ENCODE peak calls at places on chromosomes 11 and 22, in nine cellular contexts. One of them, this sample, is unnamed.

GRCh38 chr11:65427691-65428577 is 5.3 kb downstream of the NEAT1 start:
- DNase-seq in colonic mucosa: peak; percentile 62
- DNase-seq in lower lobe of right lung: no peak
- DNase-seq in kidney: peak; percentile 60
- DNase-seq in cardiac fibroblast: peak; percentile 86
- DNase-seq in pancreas: no peak
- DNase-seq in brain microvascular endothelial cell: peak; percentile 68
- DNase-seq in HCT116: peak; percentile 39
- DNase-seq in WERI-Rb-1: no peak
- DNase-seq in this sample: no peak

GRCh38 chr11:70556884-70557741 is 158.8 kb downstream of the CTTN start:
- DNase-seq in colonic mucosa: peak; percentile 75
- DNase-seq in lower lobe of right lung: no peak
- DNase-seq in kidney: peak; percentile 39
- DNase-seq in cardiac fibroblast: no peak
- DNase-seq in pancreas: no peak
- DNase-seq in brain microvascular endothelial cell: no peak
- DNase-seq in HCT116: peak; percentile 89
- DNase-seq in WERI-Rb-1: no peak
- DNase-seq in this sample: no peak

GRCh38 chr11:9787260-9787659 is 123.4 kb downstream of the SWAP70 start:
- DNase-seq in colonic mucosa: no peak
- DNase-seq in lower lobe of right lung: no peak
- DNase-seq in kidney: no peak
- DNase-seq in cardiac fibroblast: peak; percentile 25
- DNase-seq in pancreas: no peak
- DNase-seq in brain microvascular endothelial cell: no peak
- DNase-seq in HCT116: no peak
- DNase-seq in WERI-Rb-1: no peak
- DNase-seq in this sample: no peak

GRCh38 chr22:27919943-27920755 is 1.1 kb upstream of the PITPNB start:
- DNase-seq in colonic mucosa: peak; percentile 36
- DNase-seq in lower lobe of right lung: no peak
- DNase-seq in kidney: no peak
- DNase-seq in cardiac fibroblast: peak; percentile 66
- DNase-seq in pancreas: no peak
- DNase-seq in brain microvascular endothelial cell: peak; percentile 46
- DNase-seq in HCT116: no peak
- DNase-seq in WERI-Rb-1: peak; percentile 33
- DNase-seq in this sample: no peak

GRCh38 chr11:128390246-128390645 is 197.1 kb downstream of the ETS1 start:
- DNase-seq in colonic mucosa: no peak
- DNase-seq in lower lobe of right lung: no peak
- DNase-seq in kidney: no peak
- DNase-seq in cardiac fibroblast: no peak
- DNase-seq in pancreas: no peak
- DNase-seq in brain microvascular endothelial cell: no peak
- DNase-seq in HCT116: no peak
- DNase-seq in WERI-Rb-1: no peak
- DNase-seq in this sample: no peak

GRCh38 chr11:122140535-122140934 is 24.5 kb upstream of the BLID start:
- DNase-seq in colonic mucosa: no peak
- DNase-seq in lower lobe of right lung: no peak
- DNase-seq in kidney: no peak
- DNase-seq in cardiac fibroblast: peak; percentile 89
- DNase-seq in pancreas: no peak
- DNase-seq in brain microvascular endothelial cell: peak; percentile 66
- DNase-seq in HCT116: no peak
- DNase-seq in WERI-Rb-1: no peak
- DNase-seq in this sample: no peak

GRCh38 chr11:26575946-26576345 is 3.9 kb upstream of the MUC15 start:
- DNase-seq in colonic mucosa: no peak
- DNase-seq in lower lobe of right lung: no peak
- DNase-seq in kidney: no peak
- DNase-seq in cardiac fibroblast: peak; percentile 50
- DNase-seq in pancreas: no peak
- DNase-seq in brain microvascular endothelial cell: no peak
- DNase-seq in HCT116: no peak
- DNase-seq in WERI-Rb-1: no peak
- DNase-seq in this sample: no peak

GRCh38 chr22:18032455-18033101 is 8.2 kb upstream of the MICAL3 start:
- DNase-seq in colonic mucosa: no peak
- DNase-seq in lower lobe of right lung: no peak
- DNase-seq in kidney: no peak
- DNase-seq in cardiac fibroblast: peak; percentile 91
- DNase-seq in pancreas: no peak
- DNase-seq in brain microvascular endothelial cell: peak; percentile 14
- DNase-seq in HCT116: peak; percentile 60
- DNase-seq in WERI-Rb-1: peak; percentile 37
- DNase-seq in this sample: no peak

GRCh38 chr22:49090061-49090852 is 737.4 kb downstream of the BRD1 start:
- DNase-seq in colonic mucosa: no peak
- DNase-seq in lower lobe of right lung: no peak
- DNase-seq in kidney: peak; percentile 53
- DNase-seq in cardiac fibroblast: no peak
- DNase-seq in pancreas: no peak
- DNase-seq in brain microvascular endothelial cell: no peak
- DNase-seq in HCT116: no peak
- DNase-seq in WERI-Rb-1: no peak
- DNase-seq in this sample: no peak

GRCh38 chr11:66126808-66127555 is 56.9 kb downstream of the PACS1 start:
- DNase-seq in colonic mucosa: peak; percentile 32
- DNase-seq in lower lobe of right lung: peak; percentile 50
- DNase-seq in kidney: peak; percentile 80
- DNase-seq in cardiac fibroblast: peak; percentile 79
- DNase-seq in pancreas: peak; percentile 49
- DNase-seq in brain microvascular endothelial cell: peak; percentile 73
- DNase-seq in HCT116: no peak
- DNase-seq in WERI-Rb-1: no peak
- DNase-seq in this sample: peak; percentile 46

GRCh38 chr11:43639920-43640319 is 40.6 kb upstream of the HSD17B12 start:
- DNase-seq in colonic mucosa: no peak
- DNase-seq in lower lobe of right lung: no peak
- DNase-seq in kidney: no peak
- DNase-seq in cardiac fibroblast: no peak
- DNase-seq in pancreas: no peak
- DNase-seq in brain microvascular endothelial cell: no peak
- DNase-seq in HCT116: no peak
- DNase-seq in WERI-Rb-1: no peak
- DNase-seq in this sample: no peak

GRCh38 chr11:69443138-69443967 is 38.1 kb upstream of the LINC01488 start:
- DNase-seq in colonic mucosa: peak; percentile 94
- DNase-seq in lower lobe of right lung: peak; percentile 91
- DNase-seq in kidney: peak; percentile 96
- DNase-seq in cardiac fibroblast: peak; percentile 95
- DNase-seq in pancreas: peak; percentile 80
- DNase-seq in brain microvascular endothelial cell: peak; percentile 90
- DNase-seq in HCT116: peak; percentile 74
- DNase-seq in WERI-Rb-1: peak; percentile 83
- DNase-seq in this sample: peak; percentile 93

GRCh38 chr11:86153439-86153838 is 84.6 kb upstream of the PICALM start:
- DNase-seq in colonic mucosa: no peak
- DNase-seq in lower lobe of right lung: no peak
- DNase-seq in kidney: no peak
- DNase-seq in cardiac fibroblast: no peak
- DNase-seq in pancreas: no peak
- DNase-seq in brain microvascular endothelial cell: no peak
- DNase-seq in HCT116: no peak
- DNase-seq in WERI-Rb-1: no peak
- DNase-seq in this sample: no peak

GRCh38 chr11:96105197-96105895 is 181.4 kb upstream of the MTMR2 start:
- DNase-seq in colonic mucosa: no peak
- DNase-seq in lower lobe of right lung: no peak
- DNase-seq in kidney: no peak
- DNase-seq in cardiac fibroblast: peak; percentile 55
- DNase-seq in pancreas: no peak
- DNase-seq in brain microvascular endothelial cell: no peak
- DNase-seq in HCT116: no peak
- DNase-seq in WERI-Rb-1: no peak
- DNase-seq in this sample: no peak

GRCh38 chr11:26743622-26744021 is 21.8 kb upstream of the SLC5A12 start:
- DNase-seq in colonic mucosa: no peak
- DNase-seq in lower lobe of right lung: no peak
- DNase-seq in kidney: no peak
- DNase-seq in cardiac fibroblast: no peak
- DNase-seq in pancreas: no peak
- DNase-seq in brain microvascular endothelial cell: no peak
- DNase-seq in HCT116: no peak
- DNase-seq in WERI-Rb-1: no peak
- DNase-seq in this sample: no peak

GRCh38 chr22:19631899-19632670 is 82.2 kb upstream of the SEPTIN5 start:
- DNase-seq in colonic mucosa: no peak
- DNase-seq in lower lobe of right lung: no peak
- DNase-seq in kidney: peak; percentile 48
- DNase-seq in cardiac fibroblast: peak; percentile 55
- DNase-seq in pancreas: no peak
- DNase-seq in brain microvascular endothelial cell: peak; percentile 19
- DNase-seq in HCT116: peak; percentile 55
- DNase-seq in WERI-Rb-1: no peak
- DNase-seq in this sample: no peak

GRCh38 chr22:48782326-48782725 is 1045.3 kb downstream of the BRD1 start:
- DNase-seq in colonic mucosa: no peak
- DNase-seq in lower lobe of right lung: no peak
- DNase-seq in kidney: no peak
- DNase-seq in cardiac fibroblast: no peak
- DNase-seq in pancreas: no peak
- DNase-seq in brain microvascular endothelial cell: no peak
- DNase-seq in HCT116: no peak
- DNase-seq in WERI-Rb-1: no peak
- DNase-seq in this sample: no peak

GRCh38 chr11:31160504-31161422 is 208.8 kb downstream of the DCDC1 start:
- DNase-seq in colonic mucosa: no peak
- DNase-seq in lower lobe of right lung: no peak
- DNase-seq in kidney: no peak
- DNase-seq in cardiac fibroblast: peak; percentile 2
- DNase-seq in pancreas: no peak
- DNase-seq in brain microvascular endothelial cell: no peak
- DNase-seq in HCT116: peak; percentile 18
- DNase-seq in WERI-Rb-1: no peak
- DNase-seq in this sample: no peak

DNA sequence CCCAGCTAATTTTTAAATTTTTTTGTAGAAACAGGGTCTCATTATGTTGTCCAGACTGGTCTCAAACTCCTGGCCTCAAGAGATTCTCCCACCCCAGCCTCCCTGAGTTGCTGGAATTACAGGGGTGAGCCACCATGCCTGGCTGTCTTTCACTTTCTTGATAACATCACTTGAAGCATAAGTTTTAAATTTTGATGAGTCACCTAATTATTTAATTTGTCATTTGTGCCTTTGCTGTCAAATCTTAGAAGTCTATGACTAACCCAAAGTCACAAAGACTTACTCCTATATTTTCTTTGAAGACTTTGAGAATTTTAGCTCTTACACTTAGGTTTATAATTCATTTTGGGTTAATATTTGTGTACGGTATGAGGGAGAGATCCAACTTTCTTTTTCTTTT is 14.5 kb upstream of the MSANTD2 start:
- DNase-seq in colonic mucosa: no peak
- DNase-seq in lower lobe of right lung: no peak
- DNase-seq in kidney: no peak
- DNase-seq in cardiac fibroblast: no peak
- DNase-seq in pancreas: no peak
- DNase-seq in brain microvascular endothelial cell: no peak
- DNase-seq in HCT116: no peak
- DNase-seq in WERI-Rb-1: no peak
- DNase-seq in this sample: no peak
- TF ChIP-seq CTCF in colonic mucosa: no peak
- TF ChIP-seq CTCF in lower lobe of right lung: no peak
- TF ChIP-seq CTCF in kidney: no peak
- TF ChIP-seq CTCF in cardiac fibroblast: no peak
- TF ChIP-seq CTCF in pancreas: no peak
- TF ChIP-seq CTCF in brain microvascular endothelial cell: no peak
- TF ChIP-seq CTCF in HCT116: no peak
- TF ChIP-seq CTCF in WERI-Rb-1: no peak
- TF ChIP-seq CTCF in this sample: no peak

GRCh38 chr11:67268684-67269268 is 2.5 kb downstream of the GRK2 start:
- DNase-seq in colonic mucosa: no peak
- DNase-seq in lower lobe of right lung: peak; percentile 50
- DNase-seq in kidney: peak; percentile 71
- DNase-seq in cardiac fibroblast: no peak
- DNase-seq in pancreas: no peak
- DNase-seq in brain microvascular endothelial cell: no peak
- DNase-seq in HCT116: no peak
- DNase-seq in WERI-Rb-1: no peak
- DNase-seq in this sample: no peak
- H3K4me3 ChIP-seq in colonic mucosa: peak overlapping the region; percentile 93
- H3K4me3 ChIP-seq in lower lobe of right lung: peak overlapping the region; percentile 90
- H3K4me3 ChIP-seq in kidney: no peak overlapping the region
- H3K4me3 ChIP-seq in cardiac fibroblast: no peak overlapping the region
- H3K4me3 ChIP-seq in pancreas: peak overlapping the region; percentile 32
- H3K4me3 ChIP-seq in brain microvascular endothelial cell: no peak overlapping the region
- H3K4me3 ChIP-seq in HCT116: no peak overlapping the region
- H3K4me3 ChIP-seq in WERI-Rb-1: no peak overlapping the region
- H3K4me3 ChIP-seq in this sample: peak overlapping the region; percentile 98

DNA sequence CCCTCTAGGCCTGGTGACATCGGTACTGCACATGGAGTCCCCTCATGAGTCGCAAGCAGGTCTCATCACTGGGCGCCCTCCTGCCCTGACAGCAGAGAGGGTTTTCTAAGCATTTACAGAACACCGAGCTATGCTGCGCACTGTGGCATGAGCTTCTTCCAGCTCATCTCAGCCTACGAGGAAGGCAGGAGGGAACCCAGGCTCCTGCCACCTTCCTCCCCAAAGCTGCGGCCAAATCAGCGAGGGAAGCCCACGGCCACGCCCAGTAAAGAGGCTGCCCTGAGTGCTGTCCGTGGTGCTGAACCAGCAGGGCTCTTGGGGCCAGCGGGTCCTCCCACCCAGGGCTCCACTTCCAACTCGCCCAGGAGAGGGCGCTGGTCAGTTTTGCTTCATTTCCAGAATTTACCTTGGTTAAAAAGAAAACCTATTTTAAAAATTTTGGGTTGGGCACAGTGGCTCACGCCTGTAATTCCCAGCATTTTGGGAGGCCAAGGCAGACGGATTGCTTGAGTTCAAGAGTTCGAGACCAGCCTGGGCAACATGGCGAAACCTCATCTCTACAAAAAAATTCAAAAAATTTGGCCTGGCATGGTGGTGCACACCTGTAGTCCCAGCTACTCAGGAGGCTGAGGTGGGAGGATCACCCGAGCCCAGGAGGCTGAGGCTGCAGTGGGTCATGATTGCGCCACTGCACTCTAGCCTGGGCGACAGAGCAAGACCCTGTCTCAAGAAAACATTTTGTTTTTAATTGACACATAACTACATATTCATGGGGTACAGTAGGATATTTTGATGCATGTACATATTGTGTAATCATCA is 34.2 kb downstream of the PHF21B start:
- DNase-seq in colonic mucosa: peak; percentile 80
- DNase-seq in lower lobe of right lung: peak; percentile 84
- DNase-seq in kidney: peak; percentile 92
- DNase-seq in cardiac fibroblast: peak; percentile 80
- DNase-seq in pancreas: peak; percentile 72
- DNase-seq in brain microvascular endothelial cell: peak; percentile 59
- DNase-seq in HCT116: peak; percentile 71
- DNase-seq in WERI-Rb-1: peak; percentile 47
- DNase-seq in this sample: peak; percentile 70
- TF ChIP-seq CTCF in colonic mucosa: peak; percentile 70
- TF ChIP-seq CTCF in lower lobe of right lung: peak; percentile 62
- TF ChIP-seq CTCF in kidney: peak; percentile 65
- TF ChIP-seq CTCF in cardiac fibroblast: peak; percentile 80
- TF ChIP-seq CTCF in pancreas: no peak
- TF ChIP-seq CTCF in brain microvascular endothelial cell: peak; percentile 92
- TF ChIP-seq CTCF in HCT116: peak; percentile 85
- TF ChIP-seq CTCF in WERI-Rb-1: peak; percentile 68
- TF ChIP-seq CTCF in this sample: peak; percentile 70

GRCh38 chr11:14073821-14074529 is 111.5 kb downstream of the SPON1 start:
- DNase-seq in colonic mucosa: no peak
- DNase-seq in lower lobe of right lung: no peak
- DNase-seq in kidney: no peak
- DNase-seq in cardiac fibroblast: peak; percentile 11
- DNase-seq in pancreas: no peak
- DNase-seq in brain microvascular endothelial cell: no peak
- DNase-seq in HCT116: no peak
- DNase-seq in WERI-Rb-1: no peak
- DNase-seq in this sample: no peak
- H3K4me3 ChIP-seq in colonic mucosa: no peak overlapping the region
- H3K4me3 ChIP-seq in lower lobe of right lung: no peak overlapping the region
- H3K4me3 ChIP-seq in kidney: no peak overlapping the region
- H3K4me3 ChIP-seq in cardiac fibroblast: no peak overlapping the region
- H3K4me3 ChIP-seq in pancreas: no peak overlapping the region
- H3K4me3 ChIP-seq in brain microvascular endothelial cell: no peak overlapping the region
- H3K4me3 ChIP-seq in HCT116: no peak overlapping the region
- H3K4me3 ChIP-seq in WERI-Rb-1: no peak overlapping the region
- H3K4me3 ChIP-seq in this sample: no peak overlapping the region

This sample was measured in left ventricle myocardium inferior.